ENCODE peak calls at places on chromosomes 12 and 14, in nine cellular contexts. X, G, Z, R, Q, T, D, H and V are unnamed samples.

GRCh38 chr12:47773858-47774580 is 981 bp downstream of the SLC48A1 start:
- DNase-seq in R (no peak), Z (peak), D (no peak), H (no peak), X (no peak), Q (no peak), T (no peak), G (no peak), V (no peak)

GRCh38 chr12:63995512-63995911 is 151.0 kb downstream of the SRGAP1 start:
- DNase-seq in R (no peak), X (no peak), H (no peak), G (no peak), Q (no peak), Z (no peak), T (no peak), D (no peak), V (no peak)

GRCh38 chr12:71731439-71732356 is 23.0 kb upstream of the RAB21 start:
- DNase-seq in D (peak), G (peak), Z (no peak), Q (no peak), R (peak), X (no peak), H (no peak), T (peak), V (peak)

GRCh38 chr14:20624495-20625070 is 16.9 kb downstream of the OR6S1 start:
- DNase-seq in H (peak), G (peak), X (no peak), Q (no peak), T (peak), R (no peak), D (peak), Z (peak), V (peak)

GRCh38 chr14:86712176-86712575 is 1182.2 kb downstream of the FLRT2 start:
- DNase-seq in Q (no peak), H (no peak), Z (no peak), D (no peak), T (no peak), G (peak), X (no peak), R (no peak), V (peak)

GRCh38 chr12:108930155-108930554 is 50.3 kb downstream of the DAO start:
- DNase-seq in G (no peak), R (peak), Q (no peak), Z (no peak), H (no peak), D (no peak), X (no peak), T (no peak), V (no peak)

GRCh38 chr12:114692558-114693531 is 8.9 kb upstream of the TBX3 start:
- DNase-seq in H (no peak), D (no peak), Z (no peak), G (peak), X (no peak), R (no peak), T (no peak), Q (no peak), V (no peak)

GRCh38 chr14:49945448-49946319 is 52.8 kb downstream of the ARF6 start:
- DNase-seq in G (no peak), D (no peak), H (no peak), Z (no peak), T (no peak), X (peak), Q (no peak), R (no peak), V (no peak)

GRCh38 chr12:131281016-131281415 is 327.3 kb downstream of the ADGRD1 start:
- DNase-seq in D (peak), T (no peak), H (no peak), Z (no peak), G (no peak), X (peak), R (no peak), Q (no peak), V (no peak)

GRCh38 chr14:34165847-34166340 is 215.0 kb upstream of the EGLN3 start:
- DNase-seq in D (no peak), H (no peak), G (no peak), Q (no peak), Z (no peak), R (no peak), X (no peak), T (no peak), V (no peak)

GRCh38 chr12:107485731-107486130 is 199.9 kb upstream of the PWP1 start:
- DNase-seq in Q (no peak), G (no peak), D (no peak), X (no peak), T (no peak), H (no peak), R (no peak), Z (no peak), V (no peak)

GRCh38 chr12:124592050-124592449 is 24.6 kb upstream of the NCOR2 start:
- DNase-seq in G (peak), Z (no peak), T (peak), Q (no peak), R (no peak), H (no peak), D (no peak), X (no peak), V (peak)

GRCh38 chr14:77579065-77579464 is 37.4 kb downstream of the SPTLC2 start:
- DNase-seq in R (no peak), D (no peak), X (no peak), G (peak), Z (no peak), T (no peak), H (no peak), Q (no peak), V (no peak)

GRCh38 chr12:64821116-64821630 is 3.3 kb upstream of the TBC1D30 start:
- DNase-seq in T (no peak), R (no peak), Q (no peak), X (no peak), Z (no peak), D (no peak), G (no peak), H (no peak), V (no peak)

GRCh38 chr12:127165567-127166392 is 1101.2 kb upstream of the TMEM132C start:
- DNase-seq in Q (peak), D (peak), X (peak), G (peak), H (peak), R (no peak), T (peak), Z (peak), V (peak)

GRCh38 chr12:128715485-128715884 is 108.3 kb downstream of the SLC15A4 start:
- DNase-seq in X (no peak), Q (no peak), Z (no peak), T (no peak), G (no peak), D (no peak), H (no peak), R (no peak), V (no peak)

GRCh38 chr12:103677341-103677740 is 90.3 kb downstream of the STAB2 start:
- DNase-seq in Q (no peak), H (no peak), T (no peak), D (peak), G (no peak), R (no peak), Z (no peak), X (no peak), V (no peak)

GRCh38 chr12:122051231-122051876 is 27.2 kb upstream of the MLXIP start:
- DNase-seq in T (peak), D (no peak), Z (no peak), X (peak), R (no peak), Q (no peak), H (no peak), G (peak), V (peak)

GRCh38 chr12:113413488-113413939 is 8.7 kb upstream of the SDSL start:
- DNase-seq in H (no peak), G (peak), X (no peak), T (peak), Z (peak), Q (no peak), R (no peak), D (no peak), V (peak)

GRCh38 chr12:121184984-121185894 is 24.7 kb upstream of the P2RX4 start:
- DNase-seq in Z (no peak), Q (no peak), D (no peak), T (no peak), R (peak), H (no peak), G (no peak), X (no peak), V (no peak)

GRCh38 chr14:80080601-80081000 is 130.7 kb downstream of the DIO2 start:
- DNase-seq in G (no peak), R (no peak), T (no peak), Q (no peak), X (no peak), D (no peak), H (no peak), Z (no peak), V (no peak)

GRCh38 chr14:85688024-85688423 is 158.1 kb downstream of the FLRT2 start:
- DNase-seq in D (no peak), X (no peak), Z (no peak), T (no peak), Q (no peak), H (no peak), R (no peak), G (peak), V (peak)

GRCh38 chr12:52676163-52676562 is 4.0 kb downstream of the KRT1 start:
- DNase-seq in X (no peak), D (no peak), G (no peak), Q (no peak), R (no peak), H (no peak), T (no peak), Z (no peak), V (no peak)

GRCh38 chr12:124696689-124697476 is 129.5 kb upstream of the NCOR2 start:
- DNase-seq in X (no peak), R (no peak), H (no peak), D (no peak), G (no peak), T (no peak), Q (no peak), Z (no peak), V (no peak)

GRCh38 chr14:38961136-38961535 is 141.9 kb downstream of the SEC23A start:
- DNase-seq in X (no peak), D (no peak), G (no peak), T (no peak), Z (no peak), Q (no peak), H (no peak), R (no peak), V (no peak)

GRCh38 chr12:122067966-122068365 is 10.6 kb upstream of the MLXIP start:
- DNase-seq in X (peak), G (peak), Q (peak), Z (no peak), T (no peak), R (peak), H (peak), D (no peak), V (no peak)

DNA sequence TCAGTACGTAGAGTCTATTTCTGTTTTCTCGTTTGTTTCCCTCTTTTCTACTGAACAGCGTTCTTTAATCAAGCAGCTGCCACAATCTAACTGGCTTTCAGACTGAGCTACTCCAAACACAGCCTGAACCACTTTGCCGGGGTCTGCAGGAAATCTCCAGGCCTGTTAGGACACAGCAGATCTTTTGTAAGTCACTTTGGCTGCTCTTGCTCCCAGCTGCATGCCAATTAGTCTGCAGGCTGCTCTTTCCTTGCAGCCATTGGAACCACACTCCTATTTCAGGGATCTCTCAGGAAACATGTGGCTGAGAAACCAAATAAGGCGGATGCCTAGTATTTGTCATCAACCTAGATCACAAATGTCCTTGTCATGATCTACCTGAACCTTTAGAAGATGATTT is 73.6 kb downstream of the TMTC1 start:
- DNase-seq in D (no peak), Z (no peak), T (no peak), G (peak), R (no peak), Q (no peak), X (no peak), H (no peak), V (peak)
- H3K4me3 ChIP-seq in D (no peak), Z (no peak), T (no peak), G (no peak), R (no peak), Q (no peak), X (no peak), H (no peak), V (no peak)

GRCh38 chr12:3337944-3338343 is 153.1 kb upstream of the PRMT8 start:
- DNase-seq in Q (no peak), G (no peak), H (no peak), X (no peak), Z (no peak), D (no peak), T (no peak), R (no peak), V (no peak)

GRCh38 chr12:3341594-3341993 is 149.4 kb upstream of the PRMT8 start:
- DNase-seq in X (no peak), R (no peak), H (no peak), Q (no peak), D (no peak), T (no peak), Z (no peak), G (no peak), V (no peak)

GRCh38 chr12:3339221-3339620 is 151.8 kb upstream of the PRMT8 start:
- DNase-seq in T (no peak), G (no peak), Z (no peak), R (no peak), Q (no peak), D (no peak), H (no peak), X (no peak), V (no peak)

GRCh38 chr12:3336606-3337311 is 154.2 kb upstream of the PRMT8 start:
- DNase-seq in G (no peak), D (no peak), Z (no peak), H (no peak), Q (no peak), T (no peak), R (no peak), X (peak), V (no peak)

DNA sequence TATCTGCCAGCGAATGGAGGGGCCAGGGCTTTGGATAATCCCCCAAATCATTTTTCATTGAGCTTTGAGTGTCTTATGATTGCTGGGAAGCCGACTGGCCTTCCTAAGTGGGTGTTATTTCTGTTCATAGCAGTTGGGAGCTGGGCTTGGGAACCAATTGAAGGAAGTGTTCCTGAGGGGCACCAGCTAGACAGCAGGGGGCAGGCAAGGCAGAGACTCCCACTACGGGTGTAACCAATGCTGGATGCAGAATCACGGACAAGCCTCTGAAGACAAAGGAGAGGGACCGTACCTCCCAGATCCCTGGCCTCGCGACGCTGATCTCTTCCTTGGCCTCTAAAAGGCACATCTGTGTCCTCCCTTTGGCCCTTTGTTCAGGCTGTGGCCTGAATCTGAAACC is 149.0 kb upstream of the PRMT8 start:
- DNase-seq in T (peak), D (no peak), Q (no peak), X (no peak), Z (no peak), H (no peak), R (peak), G (peak), V (peak)
- TF ChIP-seq CTCF in T (peak), D (peak), Q (no peak), X (no peak), Z (no peak), H (peak), R (peak), G (peak), V (peak)

GRCh38 chr12:45434094-45434493 is 218.2 kb downstream of the ANO6 start:
- DNase-seq in T (no peak), Q (no peak), Z (no peak), D (no peak), G (no peak), H (no peak), R (no peak), X (no peak), V (no peak)
- H3K4me3 ChIP-seq in T (no peak), Q (no peak), Z (no peak), D (no peak), G (no peak), H (no peak), R (no peak), X (no peak), V (no peak)

DNA sequence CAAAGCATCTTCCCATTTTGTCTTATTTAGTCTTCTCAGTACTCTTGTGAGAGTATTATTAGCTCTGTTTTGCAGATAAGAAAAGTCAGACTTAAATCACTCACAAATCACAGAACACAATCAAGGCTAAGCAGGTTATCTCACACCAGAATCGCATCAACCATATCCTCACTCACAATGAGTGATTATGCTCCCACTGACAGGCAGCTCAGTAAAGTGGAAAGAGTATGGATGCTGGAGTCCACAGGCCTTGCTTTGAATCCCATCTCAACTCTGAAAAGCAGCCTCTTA is 43.1 kb downstream of the TTC7B start:
- DNase-seq in Q (no peak), T (no peak), D (no peak), R (no peak), G (no peak), Z (no peak), X (no peak), H (no peak), V (no peak)
- TF ChIP-seq CTCF in Q (no peak), T (no peak), D (no peak), R (no peak), G (no peak), Z (no peak), X (no peak), H (no peak), V (no peak)

GRCh38 chr14:56501909-56502530 is 77.6 kb upstream of the TMEM260 start:
- DNase-seq in X (no peak), G (no peak), T (no peak), H (no peak), Q (no peak), D (no peak), Z (no peak), R (no peak), V (no peak)
- H3K4me3 ChIP-seq in X (no peak), G (no peak), T (no peak), H (no peak), Q (no peak), D (no peak), Z (no peak), R (no peak), V (no peak)

GRCh38 chr12:50219544-50219943 is 52.4 kb upstream of the CERS5 start:
- DNase-seq in D (no peak), T (no peak), H (no peak), R (no peak), G (no peak), Q (no peak), Z (no peak), X (no peak), V (no peak)

GRCh38 chr12:50220357-50221061 is 53.3 kb upstream of the CERS5 start:
- DNase-seq in Q (no peak), H (no peak), T (peak), G (peak), R (peak), D (no peak), Z (no peak), X (no peak), V (peak)

GRCh38 chr12:50221228-50222008 is 54.2 kb upstream of the CERS5 start:
- DNase-seq in Q (no peak), D (no peak), R (peak), Z (no peak), X (no peak), G (peak), H (no peak), T (peak), V (peak)

GRCh38 chr12:50224026-50224692 is 57.0 kb upstream of the CERS5 start:
- DNase-seq in D (no peak), H (no peak), Q (no peak), Z (peak), T (peak), R (peak), G (peak), X (no peak), V (peak)

GRCh38 chr12:50222275-50222783 is 55.2 kb upstream of the CERS5 start:
- DNase-seq in Z (no peak), D (no peak), X (peak), R (peak), H (no peak), Q (no peak), T (peak), G (peak), V (peak)
- TF ChIP-seq CTCF in Z (no peak), D (peak), X (peak), R (no peak), H (peak), Q (no peak), T (peak), G (peak), V (peak)

DNA sequence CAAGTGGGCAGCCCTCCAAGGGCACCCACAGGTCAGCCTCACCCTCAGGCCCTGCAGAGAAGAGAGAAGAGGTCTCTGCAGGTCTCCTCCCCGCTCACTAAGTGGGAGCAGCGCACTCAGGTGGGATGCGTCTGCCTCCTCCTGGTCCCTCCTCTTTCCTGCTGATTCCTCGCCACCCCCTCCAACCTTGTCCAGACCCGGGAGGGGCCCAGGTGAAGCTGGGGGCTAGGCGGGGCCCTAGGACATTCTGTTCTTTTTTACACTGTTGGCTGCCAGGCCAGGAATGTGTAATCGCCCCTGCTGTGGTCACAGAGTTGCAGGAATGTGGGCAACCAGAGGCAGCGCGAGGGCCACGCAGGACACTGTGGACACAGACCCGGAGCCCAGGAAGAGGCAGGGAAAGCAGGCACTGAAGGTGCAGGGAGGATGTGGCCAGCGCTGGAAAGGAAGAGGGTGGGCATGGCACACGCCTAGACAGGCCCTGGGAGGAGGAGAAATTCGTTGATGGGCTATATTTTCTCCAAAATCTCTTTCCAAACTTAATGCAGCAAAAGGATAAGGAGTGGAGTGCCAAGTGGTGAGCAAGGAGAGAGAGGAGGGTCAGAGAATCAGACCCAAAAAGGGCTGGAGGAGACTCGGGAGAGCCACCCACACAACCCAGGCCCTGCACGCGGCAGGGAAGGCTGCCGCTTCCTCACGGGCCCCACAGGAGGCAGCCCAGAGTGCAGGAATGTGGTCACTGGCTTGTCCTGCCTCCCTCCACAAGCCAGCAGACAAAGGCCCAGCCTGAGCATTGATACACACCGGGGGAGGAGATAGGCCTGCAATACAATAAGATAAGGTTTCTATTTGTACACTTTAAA is 947 bp upstream of the SCNN1A start:
- DNase-seq in R (no peak), Z (peak), G (peak), H (peak), D (peak), Q (no peak), T (peak), X (peak), V (peak)
- H3K4me3 ChIP-seq in R (no peak), Z (no peak), G (no peak), H (no peak), D (peak), Q (peak), T (no peak), X (no peak), V (no peak)